ENCODE peak calls at places on chromosomes 4 and X, in five cellular contexts. One of them, this sample, is unnamed.

GRCh38 chr4:173189117-173189693 is 20.6 kb downstream of the GALNT7 start:
- DNase-seq in SK-N-SH: no peak
- DNase-seq in A549: no peak
- DNase-seq in HCT116: no peak
- DNase-seq in HepG2: no peak
- DNase-seq in this sample: no peak

GRCh38 chrX:40542208-40542607 is 38.6 kb upstream of the ATP6AP2 start:
- DNase-seq in SK-N-SH: no peak
- DNase-seq in A549: no peak
- DNase-seq in HCT116: no peak
- DNase-seq in HepG2: no peak
- DNase-seq in this sample: peak; percentile 4

GRCh38 chrX:38095971-38096529 is 89.7 kb downstream of the SYTL5 start:
- DNase-seq in SK-N-SH: no peak
- DNase-seq in A549: peak; percentile 21
- DNase-seq in HCT116: peak; percentile 22
- DNase-seq in HepG2: no peak
- DNase-seq in this sample: no peak

GRCh38 chr4:36332782-36333131 is 51.3 kb downstream of the DTHD1 start:
- DNase-seq in SK-N-SH: no peak
- DNase-seq in A549: no peak
- DNase-seq in HCT116: no peak
- DNase-seq in HepG2: no peak
- DNase-seq in this sample: no peak

GRCh38 chr4:139866270-139866962 is 200.8 kb downstream of the MGST2 start:
- DNase-seq in SK-N-SH: peak; percentile 65
- DNase-seq in A549: no peak
- DNase-seq in HCT116: no peak
- DNase-seq in HepG2: no peak
- DNase-seq in this sample: no peak

GRCh38 chr4:138576684-138577083 is 334.5 kb upstream of the SLC7A11 start:
- DNase-seq in SK-N-SH: no peak
- DNase-seq in A549: peak; percentile 62
- DNase-seq in HCT116: peak; percentile 64
- DNase-seq in HepG2: peak; percentile 39
- DNase-seq in this sample: peak; percentile 50

GRCh38 chrX:48531359-48531954 is 8.1 kb upstream of the TBC1D25 start:
- DNase-seq in SK-N-SH: no peak
- DNase-seq in A549: peak; percentile 70
- DNase-seq in HCT116: no peak
- DNase-seq in HepG2: no peak
- DNase-seq in this sample: peak; percentile 59

GRCh38 chrX:140099221-140099620 is 133.9 kb upstream of the CXorf66 start:
- DNase-seq in SK-N-SH: no peak
- DNase-seq in A549: no peak
- DNase-seq in HCT116: no peak
- DNase-seq in HepG2: no peak
- DNase-seq in this sample: no peak

GRCh38 chr4:3263053-3263958 is 14.3 kb downstream of the MSANTD1 start:
- DNase-seq in SK-N-SH: peak; percentile 20
- DNase-seq in A549: no peak
- DNase-seq in HCT116: no peak
- DNase-seq in HepG2: no peak
- DNase-seq in this sample: no peak

GRCh38 chr4:76300012-76300411 is 6.5 kb upstream of the STBD1 start:
- DNase-seq in SK-N-SH: no peak
- DNase-seq in A549: no peak
- DNase-seq in HCT116: no peak
- DNase-seq in HepG2: no peak
- DNase-seq in this sample: peak; percentile 40

GRCh38 chr4:146640459-146641061 is 1.9 kb downstream of the POU4F2 start:
- DNase-seq in SK-N-SH: no peak
- DNase-seq in A549: no peak
- DNase-seq in HCT116: no peak
- DNase-seq in HepG2: no peak
- DNase-seq in this sample: no peak

GRCh38 chrX:108699368-108699767 is 37.0 kb downstream of the IRS4 start:
- DNase-seq in SK-N-SH: peak; percentile 16
- DNase-seq in A549: peak; percentile 36
- DNase-seq in HCT116: peak; percentile 16
- DNase-seq in HepG2: peak; percentile 13
- DNase-seq in this sample: peak; percentile 31

GRCh38 chr4:24999392-25000104 is 31.2 kb downstream of the LGI2 start:
- DNase-seq in SK-N-SH: no peak
- DNase-seq in A549: no peak
- DNase-seq in HCT116: no peak
- DNase-seq in HepG2: no peak
- DNase-seq in this sample: no peak

GRCh38 chrX:136780241-136780640 is 491 bp downstream of the ARHGEF6 start:
- DNase-seq in SK-N-SH: no peak
- DNase-seq in A549: no peak
- DNase-seq in HCT116: no peak
- DNase-seq in HepG2: no peak
- DNase-seq in this sample: peak; percentile 44

GRCh38 chrX:136778020-136778419 is 2.7 kb downstream of the ARHGEF6 start:
- DNase-seq in SK-N-SH: no peak
- DNase-seq in A549: no peak
- DNase-seq in HCT116: no peak
- DNase-seq in HepG2: no peak
- DNase-seq in this sample: no peak

GRCh38 chrX:136778914-136779313 is 1.8 kb downstream of the ARHGEF6 start:
- DNase-seq in SK-N-SH: no peak
- DNase-seq in A549: no peak
- DNase-seq in HCT116: no peak
- DNase-seq in HepG2: no peak
- DNase-seq in this sample: peak; percentile 40

GRCh38 chrX:136780738-136781137 is at the start of gene ARHGEF6:
- DNase-seq in SK-N-SH: no peak
- DNase-seq in A549: no peak
- DNase-seq in HCT116: no peak
- DNase-seq in HepG2: no peak
- DNase-seq in this sample: peak; percentile 85

DNA sequence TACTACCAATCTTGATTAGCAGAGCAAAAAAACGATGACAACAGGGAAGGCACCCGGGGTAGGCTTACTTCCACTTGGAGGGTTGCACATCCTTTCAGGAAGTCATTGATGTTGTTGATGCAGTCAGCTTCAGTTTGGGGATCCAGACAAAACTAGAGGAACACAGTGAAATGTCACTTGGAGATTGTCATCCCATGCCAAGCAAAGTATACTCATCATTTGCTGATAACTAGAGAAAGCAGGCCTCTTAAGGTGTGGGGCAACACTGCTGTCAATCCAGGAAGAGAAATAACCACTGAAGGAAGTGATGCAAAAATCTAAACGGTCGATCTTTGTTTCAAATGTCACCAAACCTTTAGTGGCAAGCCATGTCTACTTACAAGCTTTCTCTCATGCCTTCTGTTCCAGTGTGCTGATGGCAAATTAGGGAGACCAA is 1.4 kb downstream of the ARHGEF6 start:
- DNase-seq in SK-N-SH: no peak
- DNase-seq in A549: no peak
- DNase-seq in HCT116: no peak
- DNase-seq in HepG2: no peak
- DNase-seq in this sample: peak; percentile 88
- H3K4me3 ChIP-seq in SK-N-SH: no peak overlapping the region
- H3K4me3 ChIP-seq in A549: no peak overlapping the region
- H3K4me3 ChIP-seq in HCT116: no peak overlapping the region
- H3K4me3 ChIP-seq in HepG2: no peak overlapping the region
- H3K4me3 ChIP-seq in this sample: peak overlapping the region; percentile 94

DNA sequence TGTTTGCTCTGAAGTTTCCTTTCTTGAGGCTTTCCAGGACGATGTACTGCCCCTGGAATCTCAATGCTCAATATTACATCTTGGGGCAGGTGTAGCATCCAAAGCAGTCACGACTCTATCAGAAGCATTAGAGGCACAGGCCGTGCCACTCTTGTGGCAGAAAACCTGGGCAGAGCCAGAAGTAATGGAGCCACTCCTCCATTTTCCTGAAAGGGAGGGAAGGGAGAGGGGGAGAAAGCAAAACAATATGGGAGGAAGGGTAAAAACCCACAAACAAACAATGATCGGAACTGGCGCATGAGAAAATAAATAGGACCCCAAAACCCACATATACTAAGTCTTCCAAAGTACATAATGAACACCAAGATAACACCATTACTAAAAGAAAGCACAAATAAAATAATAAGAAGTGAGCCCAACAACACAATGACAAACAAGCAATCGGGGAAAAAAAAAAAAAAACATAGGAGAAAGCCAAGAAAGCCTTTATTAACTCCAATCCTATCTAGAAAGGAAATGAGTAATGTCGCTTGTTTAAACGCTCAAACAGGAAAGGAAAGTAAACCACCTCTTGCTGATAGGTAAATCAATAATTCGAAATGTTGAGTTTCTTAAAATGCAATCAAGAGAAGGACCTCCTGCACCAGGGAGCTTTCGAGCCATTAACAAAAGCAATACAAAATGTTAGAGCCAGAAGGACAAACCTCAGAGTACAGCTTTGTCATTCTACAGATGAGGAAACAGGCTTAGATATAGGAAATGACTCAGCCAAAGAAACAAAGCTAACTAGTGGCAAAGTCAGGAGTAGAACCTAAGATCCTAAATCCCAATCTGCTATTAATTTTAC is 117.4 kb downstream of the ATRX start:
- DNase-seq in SK-N-SH: no peak
- DNase-seq in A549: peak; percentile 40
- DNase-seq in HCT116: no peak
- DNase-seq in HepG2: peak; percentile 1
- DNase-seq in this sample: peak; percentile 70
- TF ChIP-seq MAX in SK-N-SH: no peak
- TF ChIP-seq MAX in A549: no peak
- TF ChIP-seq MAX in HCT116: no peak
- TF ChIP-seq MAX in HepG2: no peak
- TF ChIP-seq MAX in this sample: no peak

GRCh38 chr4:121278811-121279368 is 101.9 kb downstream of the QRFPR start:
- DNase-seq in SK-N-SH: no peak
- DNase-seq in A549: no peak
- DNase-seq in HCT116: no peak
- DNase-seq in HepG2: no peak
- DNase-seq in this sample: no peak
- H3K4me3 ChIP-seq in SK-N-SH: no peak overlapping the region
- H3K4me3 ChIP-seq in A549: no peak overlapping the region
- H3K4me3 ChIP-seq in HCT116: no peak overlapping the region
- H3K4me3 ChIP-seq in HepG2: no peak overlapping the region
- H3K4me3 ChIP-seq in this sample: no peak overlapping the region

DNA sequence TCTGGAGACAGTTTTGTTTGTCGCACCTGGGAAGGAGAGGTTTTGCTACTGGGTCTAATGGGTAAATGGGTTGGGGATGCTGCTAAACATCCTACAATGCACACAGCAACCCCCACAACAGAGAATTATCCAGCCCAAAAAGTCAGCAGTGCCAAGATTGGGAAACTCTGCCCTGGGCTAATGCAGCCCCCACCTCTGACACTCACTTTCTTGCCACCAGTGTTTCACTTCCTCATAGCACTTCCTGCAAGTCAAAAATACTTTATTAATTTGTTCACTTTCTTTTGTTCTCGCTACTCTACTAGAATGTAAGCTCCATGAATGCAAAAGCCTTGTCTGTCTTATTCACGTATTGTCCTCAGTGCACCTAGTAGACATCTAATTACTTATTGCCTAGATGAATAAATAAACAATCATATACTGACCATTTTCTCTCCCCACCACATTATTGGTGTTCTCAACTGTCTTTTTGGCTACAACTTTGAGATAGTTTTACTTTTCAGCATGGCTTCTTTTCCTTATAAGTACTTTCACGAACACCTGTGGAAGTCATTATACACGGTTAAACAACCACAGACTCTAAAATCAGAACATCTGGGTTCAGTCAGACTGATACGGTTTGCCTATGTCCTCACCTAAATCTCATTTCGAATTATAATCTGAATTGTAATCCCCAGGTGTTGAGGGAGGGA is 82.0 kb upstream of the PITX2 start:
- DNase-seq in SK-N-SH: no peak
- DNase-seq in A549: no peak
- DNase-seq in HCT116: no peak
- DNase-seq in HepG2: no peak
- DNase-seq in this sample: peak; percentile 59
- TF ChIP-seq MAX in SK-N-SH: no peak
- TF ChIP-seq MAX in A549: no peak
- TF ChIP-seq MAX in HCT116: no peak
- TF ChIP-seq MAX in HepG2: no peak
- TF ChIP-seq MAX in this sample: no peak

GRCh38 chr4:133102612-133103409 is 46.3 kb upstream of the PCDH10 start:
- DNase-seq in SK-N-SH: no peak
- DNase-seq in A549: no peak
- DNase-seq in HCT116: no peak
- DNase-seq in HepG2: no peak
- DNase-seq in this sample: no peak
- H3K4me3 ChIP-seq in SK-N-SH: no peak overlapping the region
- H3K4me3 ChIP-seq in A549: no peak overlapping the region
- H3K4me3 ChIP-seq in HCT116: no peak overlapping the region
- H3K4me3 ChIP-seq in HepG2: no peak overlapping the region
- H3K4me3 ChIP-seq in this sample: no peak overlapping the region

DNA sequence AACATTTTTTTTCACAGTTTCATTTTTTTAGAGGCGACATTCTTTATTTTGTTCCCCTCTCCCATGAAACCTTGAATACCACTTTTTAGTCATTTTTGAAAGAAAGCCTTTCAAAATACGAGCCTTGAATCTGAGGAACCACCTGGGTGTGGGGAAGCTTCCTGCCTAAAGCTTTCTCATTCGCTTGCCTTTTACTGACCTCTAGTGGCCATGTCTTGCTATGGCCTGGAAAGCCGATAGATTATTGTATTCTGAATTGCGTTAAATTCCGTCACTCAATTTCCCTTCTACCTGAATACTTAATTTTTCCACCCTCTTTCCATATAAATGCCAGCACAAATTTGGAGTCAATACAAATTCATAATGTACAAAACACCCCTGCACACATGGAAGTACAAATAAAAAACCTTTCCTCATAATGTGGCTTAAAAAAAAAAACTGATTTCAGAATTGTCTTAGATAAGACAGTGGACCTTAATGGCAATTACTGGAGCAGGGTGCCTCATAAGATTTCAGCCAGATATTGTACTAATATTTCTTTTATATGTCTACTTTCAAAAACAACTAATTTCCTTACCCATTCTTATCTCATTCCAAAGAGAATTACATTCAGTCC is 217.9 kb downstream of the CENPC start:
- DNase-seq in SK-N-SH: peak; percentile 55
- DNase-seq in A549: peak; percentile 57
- DNase-seq in HCT116: peak; percentile 32
- DNase-seq in HepG2: peak; percentile 64
- DNase-seq in this sample: peak; percentile 60
- TF ChIP-seq MAX in SK-N-SH: no peak
- TF ChIP-seq MAX in A549: no peak
- TF ChIP-seq MAX in HCT116: no peak
- TF ChIP-seq MAX in HepG2: no peak
- TF ChIP-seq MAX in this sample: no peak

This sample was measured in NB4.